ENCODE peak calls at places on chromosomes 13 and 19, in seven cellular contexts. T, F, V, P, C, Y and X are unnamed samples.
A peak's percentile ranks its signal among the peaks of the same experiment; 100 is the strongest.

GRCh38 chr13:23671367-23671766 is 101.2 kb downstream of the TNFRSF19 start:
- DNase-seq in P (no peak), Y (no peak), T (no peak), F (no peak), V (no peak), C (no peak), X (no peak)

GRCh38 chr19:14370169-14370998 is 10.9 kb upstream of the ADGRE5 start:
- DNase-seq in Y (no peak), F (peak; percentile 89), C (peak; percentile 69), T (no peak), P (no peak), V (no peak), X (no peak)

GRCh38 chr19:6238643-6239281 is 41.0 kb downstream of the MLLT1 start:
- DNase-seq in C (no peak), Y (no peak), F (peak; percentile 66), V (peak; percentile 29), T (no peak), P (no peak), X (peak; percentile 39)

GRCh38 chr19:5036733-5037681 is 68.1 kb downstream of the KDM4B start:
- DNase-seq in P (no peak), F (no peak), C (no peak), V (peak; percentile 27), Y (no peak), T (no peak), X (peak; percentile 30)

GRCh38 chr13:101718496-101718895 is 266.0 kb downstream of the ITGBL1 start:
- DNase-seq in C (no peak), F (no peak), T (no peak), V (no peak), P (no peak), Y (no peak), X (no peak)

GRCh38 chr13:97549201-97549600 is 115.2 kb downstream of the RAP2A start:
- DNase-seq in P (no peak), C (no peak), T (no peak), Y (no peak), F (no peak), V (no peak), X (no peak)

GRCh38 chr13:44402902-44403719 is 29.5 kb downstream of the SERP2 start:
- DNase-seq in C (no peak), Y (no peak), T (no peak), P (no peak), V (no peak), F (peak; percentile 23), X (no peak)

GRCh38 chr19:5138606-5139594 is 170.0 kb downstream of the KDM4B start:
- DNase-seq in F (peak; percentile 94), V (peak; percentile 33), Y (peak; percentile 55), P (no peak), C (no peak), T (peak; percentile 73), X (peak; percentile 25)

GRCh38 chr19:13234518-13234917 is 84.3 kb downstream of the IER2 start:
- DNase-seq in F (peak; percentile 89), V (peak; percentile 8), C (peak; percentile 74), P (peak; percentile 76), T (peak; percentile 59), Y (peak; percentile 60), X (no peak)

GRCh38 chr19:6260376-6260775 is 19.4 kb downstream of the MLLT1 start:
- DNase-seq in F (peak; percentile 71), V (no peak), P (no peak), C (no peak), Y (no peak), T (no peak), X (no peak)

GRCh38 chr13:31697290-31697689 is 42.0 kb upstream of the RXFP2 start:
- DNase-seq in F (no peak), C (no peak), T (no peak), V (no peak), P (no peak), Y (no peak), X (peak; percentile 11)

GRCh38 chr13:31703780-31704179 is 35.5 kb upstream of the RXFP2 start:
- DNase-seq in P (no peak), T (no peak), C (no peak), V (no peak), F (no peak), Y (no peak), X (no peak)

GRCh38 chr13:31699650-31700049 is 39.7 kb upstream of the RXFP2 start:
- DNase-seq in V (no peak), T (no peak), Y (no peak), C (peak; percentile 1), P (peak; percentile 67), F (no peak), X (no peak)
- TF ChIP-seq CTCF in V (no peak), T (no peak), Y (no peak), C (peak; percentile 20), P (peak; percentile 49), F (no peak), X (no peak)

GRCh38 chr19:51889934-51890333 is 2.2 kb upstream of the ZNF577 start:
- DNase-seq in P (no peak), F (no peak), Y (no peak), C (no peak), T (no peak), V (no peak), X (no peak)
- H3K4me3 ChIP-seq in P (no peak overlapping the region), F (no peak overlapping the region), Y (no peak overlapping the region), C (no peak overlapping the region), T (no peak overlapping the region), V (no peak overlapping the region), X (no peak overlapping the region)

GRCh38 chr19:54208784-54209057 is 8.1 kb downstream of the RPS9 start:
- DNase-seq in C (no peak), F (no peak), P (no peak), V (no peak), Y (no peak), T (no peak), X (no peak)
- H3K36me3 ChIP-seq in C (peaks cover 83% of the 10 kb centered on the region), F (peaks cover 59% of the 10 kb centered on the region), P (no peaks in the 10 kb centered on the region), V (peaks cover 31% of the 10 kb centered on the region), Y (peaks cover 51% of the 10 kb centered on the region), T (peaks cover 43% of the 10 kb centered on the region), X (peaks cover 32% of the 10 kb centered on the region)

DNA sequence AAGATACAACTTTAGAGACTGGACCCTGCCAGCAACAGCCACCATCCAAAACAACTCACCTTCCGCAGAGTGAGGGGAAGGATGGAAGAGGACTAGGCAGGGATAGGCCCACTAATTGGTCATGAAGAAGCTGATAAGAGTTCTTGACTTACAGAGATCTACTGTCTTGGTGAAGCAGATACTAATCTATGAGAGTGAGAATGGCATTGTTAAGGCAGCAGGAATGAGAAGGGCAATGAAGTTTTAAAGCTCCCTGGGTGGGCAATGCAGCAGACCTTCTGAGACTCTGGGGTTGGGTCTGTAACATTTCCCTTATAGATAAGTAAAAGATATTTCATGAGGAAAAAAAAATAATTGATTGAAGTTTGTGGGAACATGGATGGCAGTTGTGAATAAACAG is 63.7 kb downstream of the KLF12 start:
- DNase-seq in T (no peak), P (no peak), V (no peak), C (no peak), Y (no peak), F (no peak), X (no peak)
- TF ChIP-seq CTCF in T (no peak), P (no peak), V (no peak), C (no peak), Y (no peak), F (no peak), X (no peak)

DNA sequence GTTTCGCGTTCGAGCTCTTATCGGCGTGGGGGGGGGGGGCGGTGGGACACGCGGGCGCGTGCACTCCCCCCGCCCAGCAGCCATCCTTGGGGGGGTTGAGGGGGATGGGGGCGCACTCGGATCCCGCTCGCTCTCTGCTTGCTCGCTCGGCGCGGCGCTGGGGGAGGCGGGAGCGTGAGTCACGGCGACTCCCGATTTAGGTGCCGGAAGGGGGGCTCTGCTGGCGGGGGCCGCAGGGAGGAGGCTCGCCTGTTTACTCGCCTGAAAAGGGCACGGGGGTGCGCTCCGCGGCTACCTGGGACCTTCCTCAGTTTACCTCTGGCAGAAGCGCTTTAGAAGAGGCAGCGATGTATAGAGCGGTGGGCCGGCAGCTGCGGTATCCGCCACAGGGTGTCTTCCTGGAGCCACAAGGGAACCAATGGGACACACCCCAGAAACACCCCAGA is 1.1 kb upstream of the PDE4A start:
- DNase-seq in V (no peak), Y (no peak), P (peak; percentile 62), T (no peak), F (no peak), C (no peak), X (no peak)
- H3K4me3 ChIP-seq in V (no peak overlapping the region), Y (no peak overlapping the region), P (peak overlapping the region; percentile 59), T (peak overlapping the region; percentile 9), F (peak overlapping the region; percentile 64), C (peak overlapping the region; percentile 76), X (no peak overlapping the region)

DNA sequence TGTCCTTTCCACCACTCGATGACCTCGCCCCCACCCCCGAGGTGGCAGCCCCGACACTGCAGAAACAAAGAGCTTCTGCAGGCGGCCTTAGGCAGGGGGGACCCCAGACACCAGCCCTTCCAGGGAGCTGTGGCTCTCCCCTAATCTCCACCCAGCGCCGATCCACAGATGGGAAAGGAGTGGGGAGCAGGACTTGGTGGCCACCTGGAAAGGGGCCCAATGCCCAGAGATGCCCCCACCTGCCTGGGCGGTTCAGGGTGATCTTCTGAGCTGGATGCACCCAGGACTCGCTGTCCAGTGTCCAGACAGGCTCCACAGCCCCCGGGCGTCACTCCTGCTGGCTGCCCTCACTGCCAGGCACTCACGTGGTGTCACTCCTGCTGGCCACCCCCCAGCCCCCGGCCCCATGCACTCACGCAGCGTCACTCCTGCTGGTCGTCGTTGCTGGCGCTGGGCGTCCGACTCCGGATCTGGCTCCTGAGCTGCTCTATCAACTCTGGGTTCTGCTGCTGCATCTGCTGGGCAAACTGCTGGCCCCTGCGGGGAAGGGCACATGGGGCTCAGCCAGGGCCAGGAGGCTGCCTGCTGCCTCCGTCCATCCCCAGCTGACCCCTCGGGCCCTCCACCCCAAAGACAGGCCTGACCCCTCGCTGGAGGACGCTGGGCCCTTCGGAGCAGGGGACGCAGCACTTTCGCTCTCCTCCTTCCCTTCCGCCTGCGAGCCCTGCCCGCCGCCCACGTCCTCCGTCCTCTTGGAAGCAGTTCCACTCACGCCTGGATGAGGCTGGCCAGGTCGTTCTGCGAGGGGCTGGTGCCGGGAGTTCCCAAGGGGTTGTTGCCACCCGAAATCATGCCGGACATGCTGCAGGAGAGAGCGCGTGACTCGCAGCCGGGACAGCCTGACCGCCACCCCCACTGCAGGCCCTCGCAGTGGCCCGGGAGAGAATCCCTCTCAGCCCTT is 17.4 kb upstream of the SLC39A3 start:
- DNase-seq in F (peak; percentile 61), Y (no peak), V (no peak), T (no peak), P (no peak), C (no peak), X (no peak)
- H3K36me3 ChIP-seq in F (peaks cover 91% of the 10 kb centered on the region), Y (peaks cover 94% of the 10 kb centered on the region), V (peaks cover 10% of the 10 kb centered on the region), T (peaks cover 6% of the 10 kb centered on the region), P (no peaks in the 10 kb centered on the region), C (peaks cover 87% of the 10 kb centered on the region), X (peaks cover 19% of the 10 kb centered on the region)

GRCh38 chr13:72489751-72490150 is 237.7 kb downstream of the MZT1 start:
- DNase-seq in P (no peak), T (no peak), V (no peak), Y (no peak), C (no peak), F (no peak), X (no peak)
- TF ChIP-seq CTCF in P (no peak), T (no peak), V (no peak), Y (no peak), C (no peak), F (no peak), X (no peak)